ENCODE peak calls at places on chromosome 7, in nine cellular contexts. E is aorta; H is effector memory CD8-positive, alpha-beta T cell; L is activated T-helper 9 cell treated with anti-CD3 and anti-CD28 coated beads, Interleukin-2, amount 50 U/mL, for 16 hours; W is stimulated activated naive CD8-positive, alpha-beta T cell treated with anti-CD3 and anti-CD28 coated beads, Interleukin-15, Interleukin-2, amounts not matched to agents 100 U/mL and 50 U/mL, for 24 hours; K is activated CD4-positive, alpha-beta T cell treated with anti-CD3 and anti-CD28 coated beads, Interleukin-2, amount 10 ng/mL, durations not matched to agents 7 days and 5 days; S is mesenchymal stem cell; D is NCI-H1105; O is OCI-LY7. Q is an unnamed sample.

GRCh38 chr7:148433521-148434180 is 156.9 kb upstream of the C7orf33 start:
- DNase-seq in E (no peak), H (no peak), L (no peak), W (no peak), K (no peak), S (no peak), D (no peak), O (no peak), Q (no peak)

GRCh38 chr7:117858731-117859130 is 14.5 kb downstream of the CTTNBP2 start:
- DNase-seq in E (no peak), H (no peak), L (no peak), W (no peak), K (no peak), S (no peak), D (no peak), O (no peak), Q (no peak)

GRCh38 chr7:70797109-70797514 is 334.8 kb upstream of the GALNT17 start:
- DNase-seq in E (no peak), H (no peak), L (no peak), W (no peak), K (no peak), S (no peak), D (no peak), O (no peak), Q (no peak)

GRCh38 chr7:149882264-149883048 is 8.7 kb downstream of the ATP6V0E2 start:
- DNase-seq in E (no peak), H (no peak), L (no peak), W (no peak), K (no peak), S (no peak), D (no peak), O (no peak), Q (peak)

GRCh38 chr7:1716263-1717094 is 46.4 kb downstream of the ELFN1 start:
- DNase-seq in E (no peak), H (no peak), L (no peak), W (no peak), K (no peak), S (peak), D (no peak), O (no peak), Q (no peak)

GRCh38 chr7:13115829-13116228 is 428.4 kb downstream of the ARL4A start:
- DNase-seq in E (no peak), H (no peak), L (no peak), W (no peak), K (no peak), S (peak), D (no peak), O (no peak), Q (no peak)

GRCh38 chr7:157425137-157425731 is 88.4 kb downstream of the DNAJB6 start:
- DNase-seq in E (no peak), H (no peak), L (no peak), W (no peak), K (no peak), S (no peak), D (no peak), O (no peak), Q (peak)

GRCh38 chr7:154854836-154855235 is 148.1 kb downstream of the PAXIP1 start:
- DNase-seq in E (no peak), H (no peak), L (no peak), W (no peak), K (no peak), S (no peak), D (no peak), O (no peak), Q (no peak)

GRCh38 chr7:79692015-79692414 is 238.5 kb upstream of the MAGI2 start:
- DNase-seq in E (no peak), H (no peak), L (no peak), W (no peak), K (no peak), S (peak), D (no peak), O (no peak), Q (no peak)

GRCh38 chr7:101378808-101379207 is 16.1 kb downstream of the COL26A1 start:
- DNase-seq in E (no peak), H (no peak), L (no peak), W (no peak), K (no peak), S (peak), D (no peak), O (no peak), Q (no peak)

GRCh38 chr7:22433710-22434460 is 66.1 kb downstream of the STEAP1B start:
- DNase-seq in E (no peak), H (no peak), L (no peak), W (no peak), K (no peak), S (no peak), D (no peak), O (peak), Q (peak)

GRCh38 chr7:47574473-47575328 is 7.2 kb downstream of the TNS3 start:
- DNase-seq in E (peak), H (no peak), L (no peak), W (no peak), K (no peak), S (no peak), D (no peak), O (peak), Q (no peak)

GRCh38 chr7:25895792-25896171 is 256.2 kb upstream of the NFE2L3 start:
- DNase-seq in E (no peak), H (no peak), L (no peak), W (no peak), K (no peak), S (no peak), D (no peak), O (no peak), Q (no peak)

GRCh38 chr7:135258585-135258984 is 24.9 kb downstream of the STRA8 start:
- DNase-seq in E (no peak), H (no peak), L (no peak), W (no peak), K (no peak), S (no peak), D (no peak), O (no peak), Q (no peak)

GRCh38 chr7:157006205-157006747 is 4.2 kb downstream of the MNX1 start:
- DNase-seq in E (no peak), H (no peak), L (no peak), W (peak), K (no peak), S (no peak), D (no peak), O (no peak), Q (no peak)

GRCh38 chr7:130154501-130155317 is 50.5 kb downstream of the TMEM209 start:
- DNase-seq in E (no peak), H (no peak), L (no peak), W (no peak), K (no peak), S (no peak), D (peak), O (no peak), Q (no peak)

GRCh38 chr7:54846272-54846671 is 87.3 kb upstream of the SEC61G start:
- DNase-seq in E (no peak), H (no peak), L (no peak), W (no peak), K (no peak), S (no peak), D (no peak), O (no peak), Q (no peak)

GRCh38 chr7:927031-927671 is 27.3 kb downstream of the ADAP1 start:
- DNase-seq in E (peak), H (no peak), L (no peak), W (no peak), K (no peak), S (peak), D (no peak), O (no peak), Q (peak)

GRCh38 chr7:155424301-155425010 is 33.5 kb upstream of the EN2 start:
- DNase-seq in E (no peak), H (no peak), L (no peak), W (no peak), K (no peak), S (no peak), D (no peak), O (no peak), Q (peak)

GRCh38 chr7:18429547-18429946 is 66.0 kb upstream of the HDAC9 start:
- DNase-seq in E (no peak), H (no peak), L (no peak), W (no peak), K (no peak), S (peak), D (no peak), O (no peak), Q (no peak)

GRCh38 chr7:69845721-69846495 is 247.6 kb downstream of the AUTS2 start:
- DNase-seq in E (no peak), H (no peak), L (no peak), W (no peak), K (no peak), S (no peak), D (no peak), O (peak), Q (no peak)

GRCh38 chr7:22269963-22270362 is 87.0 kb downstream of the RAPGEF5 start:
- DNase-seq in E (no peak), H (no peak), L (no peak), W (no peak), K (no peak), S (no peak), D (peak), O (no peak), Q (no peak)

GRCh38 chr7:138519061-138519798 is 59.2 kb downstream of the TRIM24 start:
- DNase-seq in E (no peak), H (no peak), L (no peak), W (no peak), K (no peak), S (no peak), D (no peak), O (no peak), Q (no peak)

GRCh38 chr7:138455609-138456008 is 4.5 kb upstream of the TRIM24 start:
- DNase-seq in E (no peak), H (no peak), L (no peak), W (no peak), K (no peak), S (no peak), D (no peak), O (no peak), Q (no peak)

GRCh38 chr7:18317956-18318355 is 177.6 kb upstream of the HDAC9 start:
- DNase-seq in E (no peak), H (no peak), L (no peak), W (no peak), K (no peak), S (no peak), D (no peak), O (no peak), Q (no peak)

GRCh38 chr7:73622909-73623797 is 1.2 kb downstream of the MLXIPL start:
- DNase-seq in E (no peak), H (no peak), L (no peak), W (no peak), K (no peak), S (no peak), D (peak), O (no peak), Q (peak)

GRCh38 chr7:117715784-117716445 is 157.3 kb downstream of the CTTNBP2 start:
- DNase-seq in E (no peak), H (no peak), L (no peak), W (peak), K (peak), S (peak), D (peak), O (peak), Q (no peak)

GRCh38 chr7:133023370-133024075 is 58.4 kb downstream of the CHCHD3 start:
- DNase-seq in E (no peak), H (no peak), L (no peak), W (no peak), K (no peak), S (no peak), D (peak), O (no peak), Q (no peak)

GRCh38 chr7:7257899-7258692 is 75.8 kb downstream of the C1GALT1 start:
- DNase-seq in E (no peak), H (peak), L (no peak), W (no peak), K (peak), S (peak), D (no peak), O (peak), Q (no peak)

GRCh38 chr7:157444011-157444842 is 107.4 kb downstream of the DNAJB6 start:
- DNase-seq in E (peak), H (no peak), L (no peak), W (no peak), K (no peak), S (no peak), D (no peak), O (no peak), Q (no peak)

GRCh38 chr7:156163747-156164146 is 351.5 kb upstream of the SHH start:
- DNase-seq in E (no peak), H (no peak), L (no peak), W (no peak), K (no peak), S (no peak), D (no peak), O (no peak), Q (no peak)

GRCh38 chr7:142752376-142753225 is 3.3 kb downstream of the PRSS1 start:
- DNase-seq in E (no peak), H (no peak), L (no peak), W (no peak), K (no peak), S (no peak), D (no peak), O (no peak), Q (no peak)

GRCh38 chr7:95865716-95866371 is 93.5 kb downstream of the DYNC1I1 start:
- DNase-seq in E (no peak), H (no peak), L (no peak), W (no peak), K (no peak), S (peak), D (no peak), O (no peak), Q (no peak)

Q was measured in Right ventricle myocardium superior.